ENCODE peak calls at places on chromosomes 6 and 20, in nine cellular contexts. A, F, R, Y, U, E, K, T and H are unnamed samples.

GRCh38 chr6:29509711-29510110 is 22.0 kb upstream of the MAS1L start:
- DNase-seq in A (no peak), F (no peak), R (no peak), Y (no peak), U (no peak), E (no peak), K (no peak), T (no peak), H (no peak)

GRCh38 chr6:63449714-63450113 is 122.6 kb upstream of the LOC128125822 start:
- DNase-seq in A (no peak), F (no peak), R (no peak), Y (no peak), U (no peak), E (no peak), K (no peak), T (no peak), H (no peak)

GRCh38 chr6:118581489-118581959 is 33.4 kb downstream of the PLN start:
- DNase-seq in A (no peak), F (peak; percentile 75), R (no peak), Y (peak; percentile 39), U (peak; percentile 28), E (no peak), K (peak; percentile 75), T (peak; percentile 73), H (peak; percentile 34)

GRCh38 chr20:12394786-12395185 is 477.1 kb downstream of the BTBD3 start:
- DNase-seq in A (no peak), F (no peak), R (no peak), Y (no peak), U (no peak), E (no peak), K (no peak), T (no peak), H (no peak)

GRCh38 chr6:118770835-118771234 is 119.4 kb upstream of the CEP85L start:
- DNase-seq in A (no peak), F (no peak), R (no peak), Y (no peak), U (no peak), E (no peak), K (no peak), T (no peak), H (no peak)

GRCh38 chr6:44277763-44278162 is 7.5 kb downstream of the TMEM151B start:
- DNase-seq in A (no peak), F (no peak), R (no peak), Y (no peak), U (no peak), E (no peak), K (no peak), T (no peak), H (no peak)

GRCh38 chr6:32967151-32968091 is 973 bp upstream of the BRD2 start:
- DNase-seq in A (no peak), F (peak; percentile 34), R (no peak), Y (no peak), U (no peak), E (peak; percentile 82), K (peak; percentile 64), T (peak; percentile 44), H (no peak)

GRCh38 chr6:39451831-39452230 is 129.3 kb upstream of the KCNK16 start:
- DNase-seq in A (no peak), F (no peak), R (no peak), Y (no peak), U (no peak), E (peak; percentile 5), K (peak; percentile 8), T (no peak), H (no peak)

GRCh38 chr6:89411019-89411268 is 1.1 kb downstream of the RRAGD start:
- DNase-seq in A (no peak), F (no peak), R (no peak), Y (no peak), U (no peak), E (peak; percentile 24), K (no peak), T (no peak), H (no peak)

GRCh38 chr20:17910828-17911294 is 57.7 kb downstream of the SNX5 start:
- DNase-seq in A (no peak), F (peak; percentile 93), R (no peak), Y (peak; percentile 39), U (peak; percentile 89), E (no peak), K (peak; percentile 89), T (peak; percentile 94), H (peak; percentile 63)

DNA sequence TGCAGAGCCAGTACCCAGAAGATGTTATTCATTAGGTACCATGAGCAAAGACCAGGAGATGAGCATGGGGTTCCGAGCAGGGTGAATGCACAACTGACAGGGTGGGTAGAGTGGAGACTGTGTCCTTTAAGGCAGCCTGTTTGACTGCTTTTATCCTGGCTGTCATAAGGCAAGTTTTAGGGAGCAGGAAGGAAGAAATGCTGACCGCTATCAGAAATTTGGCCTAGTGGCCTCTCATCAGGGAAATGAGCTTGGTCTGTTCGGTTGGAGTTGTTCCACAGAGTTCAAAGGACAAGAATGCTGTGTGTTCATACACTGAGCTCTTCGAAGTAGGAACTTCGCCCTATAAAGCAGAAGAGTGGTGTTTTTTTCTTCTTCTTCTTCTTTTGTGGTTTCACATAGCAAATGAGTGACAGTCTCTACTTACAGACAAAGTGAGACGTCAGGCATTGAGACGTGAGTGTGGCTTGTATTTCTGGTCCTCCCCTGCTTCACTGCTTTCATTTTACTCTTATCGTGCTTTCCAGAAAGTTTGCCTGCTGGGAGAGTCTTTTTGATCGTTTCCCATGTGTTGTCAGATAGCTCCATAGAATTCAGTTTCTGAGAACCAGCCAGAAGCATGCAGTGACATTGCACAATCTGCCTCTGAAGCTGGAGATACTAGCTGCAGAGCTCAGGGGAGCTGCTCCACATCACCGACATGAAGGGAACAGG is at the start of gene CASS4:
- DNase-seq in A (no peak), F (peak; percentile 93), R (no peak), Y (no peak), U (no peak), E (no peak), K (peak; percentile 83), T (peak; percentile 70), H (peak; percentile 70)
- H3K4me3 ChIP-seq in A (no peak within 1 kb of the TSS), F (peak within 1 kb of the TSS; percentile 48), R (no peak within 1 kb of the TSS), Y (no peak within 1 kb of the TSS), U (no peak within 1 kb of the TSS), E (no peak within 1 kb of the TSS), K (no peak within 1 kb of the TSS), T (peak within 1 kb of the TSS; percentile 26), H (peak within 1 kb of the TSS; percentile 58)

DNA sequence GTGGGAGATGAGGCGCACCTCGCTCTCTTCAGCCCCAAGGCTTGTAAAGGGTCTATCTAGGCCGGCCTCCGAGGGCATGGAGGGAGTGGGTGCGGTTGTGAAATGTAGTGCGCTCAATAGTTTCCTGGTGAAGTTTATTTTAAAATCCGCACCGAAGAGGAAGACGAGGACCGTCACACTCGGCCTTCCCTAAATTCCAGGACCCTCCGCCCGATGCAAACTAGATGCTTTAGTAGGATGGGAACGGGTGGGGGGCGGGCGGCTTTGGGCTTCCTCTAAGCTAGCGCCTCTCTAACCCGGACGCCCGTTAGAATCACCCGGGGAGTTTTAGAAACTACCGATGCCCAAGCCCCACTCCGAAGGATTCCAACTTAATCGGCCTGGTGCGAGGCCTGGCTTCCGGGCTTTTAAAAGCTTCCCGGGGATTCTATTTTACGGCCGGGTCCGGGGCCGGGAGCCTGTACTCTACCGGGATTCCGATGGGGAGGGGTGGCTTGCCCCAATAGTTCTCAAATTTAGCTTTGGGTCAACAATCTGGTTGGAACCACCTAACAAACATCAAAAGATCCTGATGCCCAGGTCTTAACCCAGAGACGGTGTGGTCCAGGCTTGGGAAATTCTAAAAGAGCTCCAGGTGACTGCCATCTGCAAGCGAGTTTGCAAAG is 548 bp upstream of the BCAS4 start:
- DNase-seq in A (no peak), F (no peak), R (no peak), Y (no peak), U (no peak), E (peak; percentile 36), K (no peak), T (no peak), H (no peak)
- H3K4me3 ChIP-seq in A (peak overlapping the region; percentile 38), F (peak overlapping the region; percentile 86), R (peak overlapping the region; percentile 40), Y (peak overlapping the region; percentile 33), U (peak overlapping the region; percentile 12), E (peak overlapping the region; percentile 75), K (peak overlapping the region; percentile 47), T (peak overlapping the region; percentile 34), H (peak overlapping the region; percentile 39)

GRCh38 chr6:36684447-36684812 is 5.9 kb downstream of the CDKN1A start:
- DNase-seq in A (no peak), F (no peak), R (no peak), Y (no peak), U (no peak), E (no peak), K (no peak), T (no peak), H (no peak)

GRCh38 chr6:36683656-36684446 is 5.3 kb downstream of the CDKN1A start:
- DNase-seq in A (no peak), F (no peak), R (peak; percentile 67), Y (no peak), U (no peak), E (no peak), K (no peak), T (no peak), H (no peak)

GRCh38 chr6:36682328-36683144 is 4.0 kb downstream of the CDKN1A start:
- DNase-seq in A (no peak), F (peak; percentile 11), R (peak; percentile 93), Y (no peak), U (no peak), E (peak; percentile 91), K (no peak), T (peak; percentile 42), H (no peak)

GRCh38 chr6:36685198-36685919 is 6.8 kb downstream of the CDKN1A start:
- DNase-seq in A (no peak), F (no peak), R (no peak), Y (no peak), U (no peak), E (no peak), K (no peak), T (no peak), H (no peak)

GRCh38 chr6:36683145-36683655 is 4.7 kb downstream of the CDKN1A start:
- DNase-seq in A (no peak), F (no peak), R (peak; percentile 63), Y (no peak), U (no peak), E (no peak), K (no peak), T (no peak), H (no peak)
- H3K4me3 ChIP-seq in A (no peak overlapping the region), F (no peak overlapping the region), R (no peak overlapping the region), Y (peak overlapping the region; percentile 99), U (no peak overlapping the region), E (peak overlapping the region; percentile 14), K (no peak overlapping the region), T (peak overlapping the region; percentile 62), H (peak overlapping the region; percentile 49)

GRCh38 chr6:158939255-158940170 is 60.5 kb downstream of the RSPH3 start:
- DNase-seq in A (no peak), F (no peak), R (no peak), Y (no peak), U (no peak), E (no peak), K (no peak), T (no peak), H (no peak)

GRCh38 chr6:158941246-158941645 is 58.8 kb downstream of the RSPH3 start:
- DNase-seq in A (no peak), F (no peak), R (no peak), Y (no peak), U (no peak), E (no peak), K (no peak), T (no peak), H (no peak)

GRCh38 chr6:158938220-158938619 is 61.8 kb downstream of the RSPH3 start:
- DNase-seq in A (no peak), F (no peak), R (no peak), Y (no peak), U (no peak), E (no peak), K (no peak), T (no peak), H (no peak)

GRCh38 chr6:158942349-158942748 is 57.7 kb downstream of the RSPH3 start:
- DNase-seq in A (no peak), F (no peak), R (no peak), Y (no peak), U (no peak), E (no peak), K (no peak), T (no peak), H (no peak)

GRCh38 chr6:158938811-158939254 is 61.2 kb downstream of the RSPH3 start:
- DNase-seq in A (no peak), F (no peak), R (no peak), Y (no peak), U (no peak), E (peak; percentile 48), K (peak; percentile 15), T (peak; percentile 28), H (no peak)
- H3K4me3 ChIP-seq in A (no peak overlapping the region), F (peak overlapping the region; percentile 33), R (no peak overlapping the region), Y (peak overlapping the region; percentile 17), U (peak overlapping the region; percentile 24), E (no peak overlapping the region), K (peak overlapping the region; percentile 27), T (peak overlapping the region; percentile 45), H (peak overlapping the region; percentile 36)